ENCODE peak calls at places on chromosomes 4 and X, in five cellular contexts. One of them, this sample, is unnamed.

GRCh38 chr4:31291238-31291637 is 571.1 kb downstream of the PCDH7 start:
- DNase-seq in stomach: no peak
- DNase-seq in H1: no peak
- DNase-seq in esophagus muscularis mucosa: no peak
- DNase-seq in HCT116: no peak
- DNase-seq in this sample: no peak

GRCh38 chrX:74458738-74459137 is 37.4 kb downstream of the SLC16A2 start:
- DNase-seq in stomach: no peak
- DNase-seq in esophagus muscularis mucosa: no peak
- DNase-seq in H1: no peak
- DNase-seq in HCT116: no peak
- DNase-seq in this sample: no peak

GRCh38 chr4:103786014-103786413 is 66.2 kb upstream of the TACR3 start:
- DNase-seq in H1: no peak
- DNase-seq in HCT116: peak; percentile 56
- DNase-seq in esophagus muscularis mucosa: no peak
- DNase-seq in stomach: no peak
- DNase-seq in this sample: no peak

GRCh38 chr4:38166768-38167167 is 206.6 kb downstream of the PTTG2 start:
- DNase-seq in H1: no peak
- DNase-seq in stomach: no peak
- DNase-seq in esophagus muscularis mucosa: no peak
- DNase-seq in HCT116: no peak
- DNase-seq in this sample: no peak

GRCh38 chr4:126051709-126052424 is 737.1 kb downstream of the FAT4 start:
- DNase-seq in HCT116: no peak
- DNase-seq in stomach: no peak
- DNase-seq in H1: no peak
- DNase-seq in esophagus muscularis mucosa: no peak
- DNase-seq in this sample: no peak

GRCh38 chr4:78650106-78651021 is 98.8 kb downstream of the ANXA3 start:
- DNase-seq in HCT116: no peak
- DNase-seq in stomach: no peak
- DNase-seq in H1: no peak
- DNase-seq in esophagus muscularis mucosa: no peak
- DNase-seq in this sample: no peak

GRCh38 chr4:169098054-169098896 is 88.2 kb upstream of the CBR4 start:
- DNase-seq in esophagus muscularis mucosa: no peak
- DNase-seq in stomach: no peak
- DNase-seq in HCT116: no peak
- DNase-seq in H1: no peak
- DNase-seq in this sample: no peak

GRCh38 chr4:108933046-108933445 is 170.2 kb upstream of the ETNPPL start:
- DNase-seq in HCT116: no peak
- DNase-seq in H1: no peak
- DNase-seq in esophagus muscularis mucosa: no peak
- DNase-seq in stomach: no peak
- DNase-seq in this sample: no peak

GRCh38 chr4:55437356-55437796 is 41.6 kb downstream of the TMEM165 start:
- DNase-seq in H1: no peak
- DNase-seq in esophagus muscularis mucosa: no peak
- DNase-seq in stomach: peak; percentile 33
- DNase-seq in HCT116: no peak
- DNase-seq in this sample: no peak

GRCh38 chr4:73705056-73705432 is 35.3 kb upstream of the CXCL8 start:
- DNase-seq in esophagus muscularis mucosa: no peak
- DNase-seq in stomach: no peak
- DNase-seq in H1: no peak
- DNase-seq in HCT116: no peak
- DNase-seq in this sample: no peak

GRCh38 chr4:10456270-10457254 is 664 bp downstream of the ZNF518B start:
- DNase-seq in esophagus muscularis mucosa: no peak
- DNase-seq in stomach: peak; percentile 50
- DNase-seq in H1: peak; percentile 71
- DNase-seq in HCT116: peak; percentile 19
- DNase-seq in this sample: peak; percentile 75

GRCh38 chr4:10459305-10459704 is 2.1 kb upstream of the ZNF518B start:
- DNase-seq in stomach: no peak
- DNase-seq in esophagus muscularis mucosa: no peak
- DNase-seq in H1: no peak
- DNase-seq in HCT116: no peak
- DNase-seq in this sample: no peak

GRCh38 chr4:10455133-10455532 is 2.1 kb downstream of the ZNF518B start:
- DNase-seq in HCT116: no peak
- DNase-seq in esophagus muscularis mucosa: no peak
- DNase-seq in stomach: no peak
- DNase-seq in H1: no peak
- DNase-seq in this sample: no peak

GRCh38 chr4:10458190-10458589 is 964 bp upstream of the ZNF518B start:
- DNase-seq in HCT116: no peak
- DNase-seq in stomach: no peak
- DNase-seq in H1: no peak
- DNase-seq in esophagus muscularis mucosa: no peak
- DNase-seq in this sample: no peak

GRCh38 chr4:10457255-10457801 is at the start of gene ZNF518B:
- DNase-seq in stomach: peak; percentile 67
- DNase-seq in esophagus muscularis mucosa: no peak
- DNase-seq in HCT116: peak; percentile 29
- DNase-seq in H1: peak; percentile 85
- DNase-seq in this sample: peak; percentile 68
- H3K27ac ChIP-seq in stomach: peak within 1 kb of the TSS; percentile 75
- H3K27ac ChIP-seq in esophagus muscularis mucosa: peak within 1 kb of the TSS; percentile 68
- H3K27ac ChIP-seq in HCT116: peak within 1 kb of the TSS; percentile 77
- H3K27ac ChIP-seq in H1: no peak within 1 kb of the TSS
- H3K27ac ChIP-seq in this sample: peak within 1 kb of the TSS; percentile 52

GRCh38 chr4:150580244-150580643 is 1.7 kb upstream of the MAB21L2 start:
- DNase-seq in stomach: no peak
- DNase-seq in H1: no peak
- DNase-seq in esophagus muscularis mucosa: no peak
- DNase-seq in HCT116: no peak
- DNase-seq in this sample: no peak
- H3K4me3 ChIP-seq in stomach: peak overlapping the region; percentile 39
- H3K4me3 ChIP-seq in H1: peak overlapping the region; percentile 64
- H3K4me3 ChIP-seq in esophagus muscularis mucosa: peak overlapping the region; percentile 54
- H3K4me3 ChIP-seq in HCT116: no peak overlapping the region
- H3K4me3 ChIP-seq in this sample: peak overlapping the region; percentile 76

DNA sequence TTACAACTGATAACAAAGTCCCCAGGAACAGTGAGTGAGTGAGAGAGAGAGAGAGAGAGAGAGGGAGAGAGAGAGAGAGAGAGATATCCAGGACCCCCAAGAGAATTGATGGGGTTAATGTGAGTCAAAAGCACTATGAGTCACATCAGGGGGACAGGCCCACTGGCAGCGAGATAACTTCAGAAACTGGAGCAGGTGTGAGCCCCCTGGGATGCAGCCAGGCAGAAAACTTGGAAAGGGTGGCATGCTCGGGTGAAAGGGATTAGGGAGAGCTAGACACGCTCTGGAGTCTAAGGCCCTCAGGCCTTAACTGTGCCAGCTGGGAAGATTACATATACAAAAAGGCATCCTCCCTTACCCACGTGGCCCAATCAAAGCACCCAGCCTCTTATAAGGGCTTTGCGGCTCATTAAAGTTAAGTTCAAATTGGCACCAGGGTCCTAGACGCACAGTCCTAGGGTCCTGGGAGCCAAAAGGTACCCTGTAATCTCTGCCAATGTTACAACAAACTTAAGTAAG is 843 bp downstream of the ACOT9 start:
- DNase-seq in H1: no peak
- DNase-seq in HCT116: no peak
- DNase-seq in stomach: peak; percentile 32
- DNase-seq in esophagus muscularis mucosa: no peak
- DNase-seq in this sample: peak; percentile 80
- TF ChIP-seq POLR2AphosphoS5 in H1: no peak
- TF ChIP-seq POLR2AphosphoS5 in HCT116: peak; percentile 17
- TF ChIP-seq POLR2AphosphoS5 in stomach: peak; percentile 27
- TF ChIP-seq POLR2AphosphoS5 in esophagus muscularis mucosa: peak; percentile 83
- TF ChIP-seq POLR2AphosphoS5 in this sample: peak; percentile 85

DNA sequence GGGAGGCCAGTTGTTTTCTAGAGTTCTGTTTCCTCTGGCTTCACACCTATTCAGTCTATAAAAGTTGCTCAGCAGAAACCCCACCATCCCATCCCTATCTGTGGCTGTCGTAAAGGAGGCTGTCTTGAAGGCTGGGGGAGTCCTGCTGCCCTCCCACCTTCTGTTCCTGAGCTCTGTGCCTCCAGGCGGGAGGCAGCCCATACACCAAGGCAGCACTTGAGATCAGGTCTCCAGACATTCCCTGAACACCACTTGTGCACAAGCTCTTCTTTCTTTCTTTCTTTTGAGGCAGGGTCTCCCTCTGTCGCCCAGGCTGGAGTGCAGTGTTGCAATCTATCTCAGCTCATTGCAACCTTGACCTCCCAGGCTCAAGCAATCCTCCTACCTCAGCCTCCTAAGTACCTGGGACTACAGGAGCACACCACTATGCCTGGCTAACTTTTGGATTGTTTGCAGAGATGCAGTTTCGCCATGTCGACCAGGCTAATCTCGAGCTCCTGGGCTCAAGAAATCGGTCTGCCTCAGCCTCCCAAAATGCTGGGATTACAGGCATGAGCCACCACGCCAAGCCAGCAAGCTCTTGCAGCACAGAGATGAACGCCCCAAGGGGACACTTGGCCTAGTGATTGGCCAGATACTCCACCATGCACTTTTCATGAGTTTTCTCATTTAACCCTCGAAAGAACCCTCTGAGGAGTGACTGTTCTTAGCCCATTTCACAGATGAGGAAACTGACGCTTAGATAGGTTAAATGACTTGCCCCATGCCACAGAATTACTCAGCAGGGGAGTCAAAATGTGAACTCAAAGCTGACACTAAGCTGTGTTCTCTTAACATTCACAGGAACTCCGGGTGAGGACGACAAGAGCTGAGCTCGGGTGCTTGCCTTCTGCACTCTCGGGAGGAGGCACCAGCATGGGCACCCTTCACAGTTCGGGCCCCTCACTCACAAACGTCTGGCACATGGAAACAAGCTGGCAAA is 55.8 kb upstream of the ENPP6 start:
- DNase-seq in H1: peak; percentile 30
- DNase-seq in stomach: no peak
- DNase-seq in esophagus muscularis mucosa: no peak
- DNase-seq in HCT116: no peak
- DNase-seq in this sample: no peak
- H3K27ac ChIP-seq in H1: no peak overlapping the region
- H3K27ac ChIP-seq in stomach: no peak overlapping the region
- H3K27ac ChIP-seq in esophagus muscularis mucosa: no peak overlapping the region
- H3K27ac ChIP-seq in HCT116: no peak overlapping the region
- H3K27ac ChIP-seq in this sample: no peak overlapping the region

GRCh38 chrX:2711441-2711840 is 20.3 kb downstream of the CD99 start:
- DNase-seq in esophagus muscularis mucosa: no peak
- DNase-seq in HCT116: no peak
- DNase-seq in stomach: no peak
- DNase-seq in H1: no peak
- DNase-seq in this sample: no peak

GRCh38 chrX:2708601-2709200 is 17.6 kb downstream of the CD99 start:
- DNase-seq in esophagus muscularis mucosa: no peak
- DNase-seq in HCT116: no peak
- DNase-seq in stomach: no peak
- DNase-seq in H1: no peak
- DNase-seq in this sample: no peak

GRCh38 chrX:2708016-2708415 is 16.9 kb downstream of the CD99 start:
- DNase-seq in stomach: no peak
- DNase-seq in esophagus muscularis mucosa: no peak
- DNase-seq in H1: no peak
- DNase-seq in HCT116: no peak
- DNase-seq in this sample: no peak

GRCh38 chrX:2710496-2710895 is 19.4 kb downstream of the CD99 start:
- DNase-seq in stomach: no peak
- DNase-seq in H1: no peak
- DNase-seq in esophagus muscularis mucosa: no peak
- DNase-seq in HCT116: no peak
- DNase-seq in this sample: peak; percentile 6

GRCh38 chrX:2710041-2710471 is 19.0 kb downstream of the CD99 start:
- DNase-seq in HCT116: peak; percentile 51
- DNase-seq in stomach: no peak
- DNase-seq in esophagus muscularis mucosa: no peak
- DNase-seq in H1: no peak
- DNase-seq in this sample: peak; percentile 74
- H3K4me3 ChIP-seq in HCT116: peak overlapping the region; percentile 17
- H3K4me3 ChIP-seq in stomach: no peak overlapping the region
- H3K4me3 ChIP-seq in esophagus muscularis mucosa: peak overlapping the region; percentile 12
- H3K4me3 ChIP-seq in H1: no peak overlapping the region
- H3K4me3 ChIP-seq in this sample: no peak overlapping the region

DNA sequence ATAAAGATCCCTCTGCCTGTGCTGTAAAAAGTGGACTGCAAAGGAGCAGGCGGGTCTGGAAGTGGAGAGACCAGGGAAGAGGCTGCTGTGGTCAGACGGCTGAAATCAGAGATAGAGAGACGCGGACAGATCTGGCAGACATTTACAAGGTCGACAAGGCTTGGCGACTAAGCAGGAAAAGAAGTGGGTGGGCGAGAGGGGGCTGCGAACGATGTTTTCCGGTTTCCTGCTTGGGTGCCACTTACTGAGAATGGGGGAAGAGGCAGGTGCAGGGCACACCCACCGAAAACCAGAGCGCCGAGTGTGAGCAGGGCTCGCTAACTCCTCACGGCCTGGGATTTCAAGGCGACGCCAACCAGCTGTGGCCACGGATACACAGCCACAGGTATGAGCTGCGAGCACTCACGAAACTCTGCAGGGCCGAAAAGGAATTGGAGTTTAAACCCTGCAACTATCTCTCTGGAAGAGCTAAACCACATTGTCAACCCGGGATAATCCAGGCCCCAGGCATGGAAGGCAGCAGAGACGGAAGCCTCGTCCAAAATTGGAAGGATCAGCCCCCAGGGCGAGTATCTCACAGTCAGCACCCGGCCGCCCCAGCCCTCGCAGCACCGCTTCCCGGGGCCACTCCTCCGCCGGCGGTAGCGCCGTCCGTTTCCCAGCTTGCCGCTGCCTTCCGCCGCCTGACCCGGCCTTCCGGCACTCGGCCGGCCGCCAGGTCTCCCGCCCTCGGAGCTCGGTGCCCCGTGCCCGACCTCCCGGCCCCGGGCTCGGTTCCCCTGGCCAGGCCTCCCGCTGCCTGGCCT is 824 bp downstream of the CASP3 start:
- DNase-seq in esophagus muscularis mucosa: peak; percentile 92
- DNase-seq in H1: peak; percentile 58
- DNase-seq in HCT116: no peak
- DNase-seq in stomach: peak; percentile 70
- DNase-seq in this sample: peak; percentile 87
- TF ChIP-seq POLR2AphosphoS5 in esophagus muscularis mucosa: no peak
- TF ChIP-seq POLR2AphosphoS5 in H1: peak; percentile 54
- TF ChIP-seq POLR2AphosphoS5 in HCT116: no peak
- TF ChIP-seq POLR2AphosphoS5 in stomach: peak; percentile 3
- TF ChIP-seq POLR2AphosphoS5 in this sample: peak; percentile 13

GRCh38 chr4:67684839-67685531 is 16.0 kb downstream of the UBA6 start:
- DNase-seq in stomach: no peak
- DNase-seq in H1: no peak
- DNase-seq in esophagus muscularis mucosa: no peak
- DNase-seq in HCT116: no peak
- DNase-seq in this sample: no peak

GRCh38 chr4:67682266-67682665 is 18.7 kb downstream of the UBA6 start:
- DNase-seq in H1: no peak
- DNase-seq in esophagus muscularis mucosa: no peak
- DNase-seq in HCT116: no peak
- DNase-seq in stomach: no peak
- DNase-seq in this sample: no peak

GRCh38 chr4:67680568-67681222 is 20.3 kb downstream of the UBA6 start:
- DNase-seq in H1: no peak
- DNase-seq in HCT116: no peak
- DNase-seq in esophagus muscularis mucosa: no peak
- DNase-seq in stomach: no peak
- DNase-seq in this sample: no peak

GRCh38 chr4:67687639-67688038 is 13.3 kb downstream of the UBA6 start:
- DNase-seq in stomach: no peak
- DNase-seq in HCT116: no peak
- DNase-seq in H1: no peak
- DNase-seq in esophagus muscularis mucosa: no peak
- DNase-seq in this sample: no peak

GRCh38 chr4:67685532-67685859 is 15.5 kb downstream of the UBA6 start:
- DNase-seq in esophagus muscularis mucosa: no peak
- DNase-seq in H1: no peak
- DNase-seq in HCT116: no peak
- DNase-seq in stomach: no peak
- DNase-seq in this sample: no peak
- H3K27ac ChIP-seq in esophagus muscularis mucosa: no peak overlapping the region
- H3K27ac ChIP-seq in H1: no peak overlapping the region
- H3K27ac ChIP-seq in HCT116: no peak overlapping the region
- H3K27ac ChIP-seq in stomach: no peak overlapping the region
- H3K27ac ChIP-seq in this sample: no peak overlapping the region

This sample was measured in sigmoid colon.